ENCODE peak calls at places on chromosomes 13 and 19, in five cellular contexts. F is dorsolateral prefrontal cortex, O is tibial nerve, W is fibroblast of villous mesenchyme, N is neural progenitor cell. R is an unnamed sample.

GRCh38 chr13:97892717-97893116 is 60.8 kb upstream of the IPO5 start:
- DNase-seq in F (no peak), N (no peak), O (no peak), W (peak), R (no peak)

GRCh38 chr19:17324357-17325114 is 10.1 kb downstream of the ANO8 start:
- DNase-seq in W (no peak), O (no peak), N (no peak), F (no peak), R (no peak)

GRCh38 chr19:14476663-14477401 is 1.7 kb upstream of the PTGER1 start:
- DNase-seq in W (peak), O (no peak), N (no peak), F (no peak), R (no peak)

GRCh38 chr13:112078879-112079526 is 12.1 kb downstream of the SOX1 start:
- DNase-seq in W (no peak), F (no peak), N (peak), O (no peak), R (no peak)

GRCh38 chr19:35000647-35001501 is 751 bp downstream of the GRAMD1A start:
- DNase-seq in N (peak), F (no peak), O (no peak), W (peak), R (no peak)

GRCh38 chr19:4717191-4717965 is 6.3 kb downstream of the DPP9 start:
- DNase-seq in O (peak), N (no peak), W (peak), F (no peak), R (no peak)

GRCh38 chr19:33411621-33412180 is 38.2 kb downstream of the CEBPG start:
- DNase-seq in O (no peak), W (no peak), F (no peak), N (no peak), R (no peak)

GRCh38 chr19:3832001-3832400 is 36.8 kb downstream of the ZFR2 start:
- DNase-seq in W (no peak), N (no peak), O (no peak), F (no peak), R (no peak)

GRCh38 chr13:109784590-109785140 is 1.7 kb downstream of the IRS2 start:
- DNase-seq in W (peak), F (peak), O (peak), N (peak), R (no peak)

GRCh38 chr13:80070024-80070703 is 270.8 kb downstream of the SPRY2 start:
- DNase-seq in O (no peak), F (no peak), N (peak), W (no peak), R (no peak)

GRCh38 chr13:113121928-113122420 is 625 bp upstream of the F10 start:
- DNase-seq in W (no peak), F (no peak), O (no peak), N (no peak), R (no peak)

DNA sequence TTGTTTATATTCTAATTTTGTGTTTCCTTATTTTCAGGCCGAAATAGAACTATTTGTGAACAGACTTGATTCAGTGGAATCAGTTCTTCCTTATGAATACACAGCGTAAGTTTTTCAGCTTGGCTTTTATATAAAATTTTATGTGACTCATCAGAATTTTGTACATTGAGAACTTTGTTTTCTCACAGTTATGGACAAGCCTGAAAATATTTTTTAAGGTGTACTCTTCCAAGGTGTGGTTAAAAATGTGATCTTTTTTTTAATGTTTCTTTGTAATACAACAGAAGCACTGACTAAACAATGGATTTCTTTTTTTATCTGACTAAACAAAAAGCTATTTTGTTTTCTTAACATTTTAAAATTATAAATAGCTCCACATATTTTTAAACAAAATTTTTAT is 16.3 kb downstream of the TM9SF2 start:
- DNase-seq in O (no peak), F (no peak), N (no peak), W (no peak), R (no peak)
- TF ChIP-seq CTCF in O (no peak), F (no peak), N (no peak), W (no peak), R (no peak)

GRCh38 chr13:39051157-39051556 is 12.9 kb downstream of the NHLRC3 start:
- DNase-seq in O (no peak), W (peak), F (no peak), N (peak), R (peak)

GRCh38 chr13:39049274-39049673 is 11.0 kb downstream of the NHLRC3 start:
- DNase-seq in N (no peak), F (no peak), O (no peak), W (no peak), R (no peak)

GRCh38 chr13:39048806-39049205 is 10.6 kb downstream of the NHLRC3 start:
- DNase-seq in W (no peak), F (no peak), N (no peak), O (no peak), R (no peak)

GRCh38 chr13:39044536-39044935 is 6.3 kb downstream of the NHLRC3 start:
- DNase-seq in N (no peak), W (no peak), O (no peak), F (no peak), R (peak)

GRCh38 chr13:39047560-39047959 is 9.3 kb downstream of the NHLRC3 start:
- DNase-seq in F (no peak), O (no peak), N (peak), W (no peak), R (no peak)
- TF ChIP-seq CTCF in F (no peak), O (no peak), N (peak), W (peak), R (no peak)

DNA sequence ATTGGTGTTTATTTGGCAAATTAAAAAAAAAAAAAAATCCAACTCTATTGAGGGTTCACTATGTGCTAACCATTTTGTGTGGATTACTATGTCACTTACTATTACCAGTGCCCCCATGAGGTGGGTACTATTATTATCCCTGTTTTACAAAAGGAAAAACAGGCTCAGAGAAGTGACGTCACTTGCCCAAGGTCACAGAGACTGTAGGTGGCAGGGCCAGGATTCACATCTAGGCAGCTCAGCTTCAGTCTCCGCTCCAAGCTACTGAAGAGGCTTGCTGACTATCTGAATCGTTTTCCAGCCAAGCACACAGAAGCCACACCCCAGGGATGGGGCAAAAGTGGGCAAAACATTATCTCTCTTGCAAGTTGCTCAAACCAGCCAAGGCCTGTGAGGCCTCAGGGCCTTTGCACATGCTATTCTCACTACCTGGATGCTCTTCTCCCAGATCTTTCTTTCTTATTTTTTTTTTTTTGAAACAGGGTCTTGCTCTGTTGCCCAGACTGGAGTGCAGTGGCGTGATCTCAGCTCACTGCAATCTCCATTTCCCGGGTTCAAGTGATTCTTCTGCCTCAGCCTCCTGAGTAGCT is 4.8 kb upstream of the ANGPTL8 start:
- DNase-seq in F (no peak), O (no peak), W (no peak), N (no peak), R (no peak)
- TF ChIP-seq CTCF in F (no peak), O (no peak), W (no peak), N (no peak), R (no peak)

GRCh38 chr13:48728226-48728625 is 74.5 kb downstream of the CYSLTR2 start:
- DNase-seq in O (no peak), F (no peak), W (no peak), N (no peak), R (no peak)

GRCh38 chr13:48728876-48729275 is 75.1 kb downstream of the CYSLTR2 start:
- DNase-seq in F (no peak), O (no peak), W (no peak), N (no peak), R (no peak)

GRCh38 chr13:48730971-48731658 is 77.4 kb downstream of the CYSLTR2 start:
- DNase-seq in N (peak), F (no peak), O (no peak), W (peak), R (no peak)

GRCh38 chr13:48733739-48734329 is 80.1 kb downstream of the CYSLTR2 start:
- DNase-seq in N (no peak), W (no peak), F (no peak), O (no peak), R (no peak)

DNA sequence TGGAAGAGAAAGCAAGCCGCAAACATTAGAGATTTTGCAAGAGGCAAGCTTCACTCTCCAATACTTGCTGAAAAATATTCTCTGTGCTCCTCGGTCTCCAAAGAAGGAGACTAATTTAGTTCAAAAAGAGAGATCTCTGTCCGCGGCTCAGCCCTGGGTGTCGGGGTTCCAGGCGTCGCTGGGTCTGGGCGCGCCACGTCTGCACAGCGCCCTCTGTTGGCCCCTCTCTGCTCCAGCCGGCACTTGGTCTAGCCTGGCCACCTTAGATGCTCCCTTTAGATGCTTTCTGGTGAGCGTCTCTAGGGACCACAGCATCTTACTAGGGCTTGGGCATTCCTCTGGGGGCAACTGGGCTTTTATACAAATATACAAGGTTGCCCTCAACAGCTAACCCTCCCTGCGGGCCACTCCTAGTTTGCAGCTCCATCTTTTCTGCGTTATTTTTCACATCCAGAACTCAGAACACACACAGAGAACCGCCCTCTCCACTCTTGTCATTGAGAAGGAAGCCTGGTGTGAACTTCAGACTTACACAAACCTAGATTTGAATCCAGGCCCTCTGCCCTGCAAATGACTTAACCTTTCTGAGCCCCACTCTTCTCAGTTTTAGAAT is 78.3 kb downstream of the CYSLTR2 start:
- DNase-seq in N (peak), O (no peak), F (no peak), W (peak), R (peak)
- TF ChIP-seq CTCF in N (peak), O (peak), F (peak), W (peak), R (peak)

GRCh38 chr19:18415177-18415867 is 3.9 kb upstream of the SSBP4 start:
- DNase-seq in W (peak), O (peak), N (no peak), F (peak), R (no peak)
- TF ChIP-seq CTCF in W (no peak), O (no peak), N (no peak), F (no peak), R (no peak)

DNA sequence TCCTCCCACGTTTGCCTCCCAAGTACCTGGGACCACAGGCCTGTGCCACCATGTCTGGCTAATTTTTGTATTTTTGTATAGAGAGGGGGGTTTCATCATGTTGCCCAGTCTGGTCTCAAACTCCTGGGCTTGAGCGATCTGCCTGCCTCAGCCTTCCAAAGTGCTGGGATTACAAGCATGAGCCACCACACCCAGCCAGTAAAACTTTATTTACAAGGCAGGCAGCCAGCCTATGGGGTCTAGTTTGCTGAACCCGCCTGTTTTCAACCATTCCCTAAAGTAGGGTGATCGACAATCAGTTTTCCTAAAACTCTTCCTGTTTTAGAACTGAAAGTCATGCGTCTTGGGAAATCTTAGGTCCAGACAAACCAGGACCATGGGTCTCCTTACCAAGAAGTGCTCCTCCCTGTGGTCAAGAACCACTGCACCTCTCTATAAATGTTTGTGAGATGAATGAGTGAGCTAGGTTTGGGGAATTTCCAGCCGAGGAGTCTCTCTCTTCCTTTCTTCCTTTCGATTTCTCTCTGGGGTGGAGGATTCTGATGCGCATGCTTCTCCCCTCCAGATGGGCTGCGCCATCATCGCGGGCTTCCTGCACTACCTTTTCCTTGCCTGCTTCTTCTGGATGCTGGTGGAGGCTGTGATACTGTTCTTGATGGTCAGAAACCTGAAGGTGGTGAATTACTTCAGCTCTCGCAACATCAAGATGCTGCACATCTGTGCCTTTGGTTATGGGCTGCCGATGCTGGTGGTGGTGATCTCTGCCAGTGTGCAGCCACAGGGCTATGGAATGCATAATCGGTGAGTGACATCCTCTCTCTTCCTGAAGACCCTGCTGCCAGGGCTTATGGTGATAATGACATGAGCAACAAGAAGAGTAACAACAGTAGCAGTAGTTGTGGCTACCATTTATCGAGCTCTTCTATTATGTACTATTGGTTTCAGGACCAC is 38.7 kb downstream of the ADGRE1 start:
- DNase-seq in N (no peak), F (no peak), O (no peak), W (no peak), R (peak)
- TF ChIP-seq CTCF in N (no peak), F (no peak), O (no peak), W (no peak), R (no peak)

GRCh38 chr19:9586764-9587163 is 2.5 kb upstream of the ZNF121 start:
- DNase-seq in W (peak), F (no peak), N (peak), O (no peak), R (peak)

GRCh38 chr19:9580728-9581127 is 3.6 kb downstream of the ZNF121 start:
- DNase-seq in O (no peak), N (no peak), F (no peak), W (no peak), R (no peak)

DNA sequence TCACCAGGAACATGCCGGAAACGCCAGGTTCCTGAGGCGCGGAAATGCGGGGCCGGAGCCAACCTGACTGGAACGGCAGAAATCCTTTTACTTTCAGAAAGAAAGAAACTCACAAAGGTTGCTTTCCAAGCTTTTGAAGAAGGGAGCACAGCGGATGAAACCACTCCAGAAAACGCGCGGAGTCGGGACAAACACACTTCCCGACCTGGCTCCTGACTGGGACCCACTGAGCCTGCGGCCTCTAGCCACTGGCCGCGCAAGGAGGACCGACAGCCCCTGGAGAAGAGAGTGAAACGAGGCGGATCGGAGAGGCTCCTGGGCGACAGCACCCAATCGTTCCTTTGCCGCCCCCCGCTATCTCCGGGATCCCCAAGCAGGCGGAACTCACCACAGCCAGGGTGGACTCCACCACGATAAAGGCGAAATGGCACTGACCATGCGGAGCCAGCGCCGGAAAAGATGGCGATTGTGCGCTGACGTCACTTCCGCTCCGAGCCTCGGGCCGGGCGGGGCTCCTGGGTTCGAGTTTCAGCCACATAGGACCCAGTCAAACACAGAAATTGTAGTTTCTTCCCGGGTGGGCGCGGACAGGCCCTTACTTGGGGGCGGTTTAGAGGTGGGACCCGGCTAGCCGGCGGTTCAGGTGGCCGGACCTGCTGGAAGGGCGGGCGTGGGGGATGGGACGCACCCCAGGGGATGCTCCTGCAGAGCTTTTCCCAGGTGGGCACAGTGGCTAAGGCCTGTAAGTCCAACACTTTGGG is at the start of gene ZNF121:
- DNase-seq in N (peak), O (peak), F (peak), W (peak), R (peak)
- TF ChIP-seq CTCF in N (no peak), O (no peak), F (peak), W (no peak), R (no peak)

GRCh38 chr19:1779604-1779973 is 26.3 kb downstream of the ONECUT3 start:
- DNase-seq in F (no peak), N (no peak), W (no peak), O (no peak), R (no peak)

GRCh38 chr19:1777149-1777548 is 23.8 kb downstream of the ONECUT3 start:
- DNase-seq in W (no peak), O (no peak), F (no peak), N (no peak), R (no peak)

GRCh38 chr19:1782501-1782900 is 29.2 kb downstream of the ONECUT3 start:
- DNase-seq in O (no peak), N (no peak), F (no peak), W (no peak), R (no peak)

GRCh38 chr19:1783354-1783753 is 28.7 kb downstream of the ATP8B3 start:
- DNase-seq in O (no peak), F (no peak), W (no peak), N (no peak), R (no peak)

DNA sequence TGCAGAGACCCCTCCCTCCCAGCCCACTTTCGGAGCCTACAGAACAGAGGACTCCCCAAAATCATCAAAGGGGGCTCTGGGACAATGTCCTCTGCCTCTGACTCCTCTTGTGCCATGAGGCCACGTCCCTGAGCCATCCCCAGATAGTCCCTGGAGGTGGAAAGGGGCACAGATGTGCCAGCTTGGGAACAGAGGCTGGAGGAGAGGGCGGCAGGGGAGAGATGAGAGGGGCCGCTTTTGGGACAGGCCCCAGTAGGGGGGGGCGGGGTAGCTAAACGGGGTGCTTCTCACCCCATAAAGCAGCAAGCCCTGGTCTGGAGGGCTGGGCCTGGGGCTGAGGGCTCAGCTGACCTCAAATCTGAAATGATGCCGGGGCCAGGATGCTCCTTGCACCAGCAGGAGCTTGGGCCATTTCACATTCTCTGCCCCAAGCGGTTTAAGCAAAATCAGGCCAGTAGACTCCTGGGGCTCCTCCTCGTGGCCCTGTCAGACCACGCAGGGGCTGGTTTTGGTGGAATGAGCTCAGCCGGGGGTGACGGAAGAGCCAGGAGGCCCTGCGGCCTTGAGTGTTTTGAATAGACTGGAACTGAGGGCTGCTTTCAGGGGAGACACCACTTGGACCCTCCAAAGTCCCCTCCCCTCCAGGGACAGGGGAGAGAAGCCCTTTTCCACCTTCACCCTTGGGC is 27.1 kb downstream of the ONECUT3 start:
- DNase-seq in F (no peak), O (no peak), N (no peak), W (peak), R (no peak)
- TF ChIP-seq CTCF in F (no peak), O (no peak), N (no peak), W (no peak), R (no peak)

R was measured in GM10248.